ENCODE peak calls at places on chromosomes 11 and 22, in four cellular contexts. B is stimulated activated CD8-positive, alpha-beta memory T cell treated with anti-CD3 and anti-CD28 coated beads, Interleukin-15, amount 100 ng/mL, for 1 hour; X is COR-L47; T is adipocyte. S is an unnamed sample.

GRCh38 chr11:66347425-66348276 is at the start of gene B4GAT1:
- DNase-seq in B (peak; percentile 57), X (peak; percentile 81), T (peak; percentile 90), S (peak; percentile 93)

GRCh38 chr11:2325719-2326118 is 23.9 kb downstream of the TSPAN32 start:
- DNase-seq in B (no peak), X (no peak), T (peak; percentile 20), S (peak; percentile 80)

GRCh38 chr11:4683020-4683419 is 14.6 kb downstream of the OR51E2 start:
- DNase-seq in B (no peak), X (no peak), T (peak; percentile 6), S (no peak)

GRCh38 chr22:38435010-38435409 is 20.0 kb downstream of the KCNJ4 start:
- DNase-seq in B (no peak), X (no peak), T (no peak), S (no peak)

GRCh38 chr22:20552913-20553401 is 45.5 kb downstream of the MED15 start:
- DNase-seq in B (no peak), X (no peak), T (no peak), S (peak; percentile 58)

GRCh38 chr22:20431520-20432237 is 5.9 kb downstream of the SCARF2 start:
- DNase-seq in B (no peak), X (no peak), T (no peak), S (no peak)

GRCh38 chr11:70525006-70525405 is 126.7 kb downstream of the CTTN start:
- DNase-seq in B (no peak), X (no peak), T (no peak), S (no peak)

GRCh38 chr11:94449437-94449836 is 44.2 kb downstream of the MRE11 start:
- DNase-seq in B (no peak), X (peak; percentile 2), T (peak; percentile 45), S (no peak)

GRCh38 chr11:17563248-17563647 is 16.2 kb downstream of the OTOG start:
- DNase-seq in B (no peak), X (no peak), T (no peak), S (no peak)

GRCh38 chr22:33658775-33659174 is 261.5 kb downstream of the LARGE1 start:
- DNase-seq in B (no peak), X (no peak), T (peak; percentile 63), S (peak; percentile 14)

GRCh38 chr11:77471520-77472234 is 2.2 kb downstream of the PAK1 start:
- DNase-seq in B (no peak), X (peak; percentile 6), T (peak; percentile 8), S (peak; percentile 85)

GRCh38 chr11:126305699-126306098 is 1.8 kb downstream of the DCPS start:
- DNase-seq in B (no peak), X (no peak), T (no peak), S (no peak)

GRCh38 chr22:47453049-47453448 is 690.6 kb downstream of the TBC1D22A start:
- DNase-seq in B (no peak), X (no peak), T (no peak), S (no peak)

GRCh38 chr11:78300108-78300507 is 111.4 kb downstream of the USP35 start:
- DNase-seq in B (no peak), X (no peak), T (no peak), S (no peak)

GRCh38 chr11:116890193-116890592 is 52.8 kb upstream of the APOA1 start:
- DNase-seq in B (no peak), X (no peak), T (no peak), S (no peak)

GRCh38 chr11:1832989-1833365 is 1.8 kb upstream of the SYT8 start:
- DNase-seq in B (no peak), X (no peak), T (no peak), S (no peak)

GRCh38 chr11:69010361-69010891 is 2.6 kb downstream of the MRGPRF start:
- DNase-seq in B (no peak), X (no peak), T (peak; percentile 42), S (no peak)

GRCh38 chr22:17606472-17606871 is 22.1 kb downstream of the ATP6V1E1 start:
- DNase-seq in B (no peak), X (no peak), T (peak; percentile 43), S (no peak)

GRCh38 chr11:102346456-102346747 is 612 bp upstream of the BIRC2 start:
- DNase-seq in B (no peak), X (no peak), T (no peak), S (no peak)

GRCh38 chr22:50186789-50187523 is 1.2 kb downstream of the TRABD start:
- DNase-seq in B (no peak), X (no peak), T (peak; percentile 44), S (no peak)

GRCh38 chr11:86245369-86246292 is 1.1 kb downstream of the EED start:
- DNase-seq in B (no peak), X (peak; percentile 73), T (peak; percentile 60), S (no peak)

GRCh38 chr22:24553597-24554315 is 1.2 kb downstream of the GUCD1 start:
- DNase-seq in B (no peak), X (peak; percentile 1), T (peak; percentile 55), S (peak; percentile 31)

GRCh38 chr11:77705195-77705876 is 67.7 kb upstream of the CLNS1A start:
- DNase-seq in B (no peak), X (no peak), T (peak; percentile 9), S (no peak)

GRCh38 chr11:19951558-19952083 is 208.7 kb downstream of the DBX1 start:
- DNase-seq in B (no peak), X (peak; percentile 40), T (peak; percentile 90), S (peak; percentile 31)

GRCh38 chr11:110565690-110566336 is 136.1 kb downstream of the FDX1 start:
- DNase-seq in B (no peak), X (no peak), T (no peak), S (no peak)

GRCh38 chr11:69874178-69874983 is 55.2 kb upstream of the FGF3 start:
- DNase-seq in B (no peak), X (no peak), T (no peak), S (no peak)

GRCh38 chr22:48284671-48285070 is 1522.2 kb downstream of the TBC1D22A start:
- DNase-seq in B (no peak), X (no peak), T (no peak), S (no peak)

GRCh38 chr11:121741316-121741715 is 288.5 kb upstream of the SORL1-AS1 start:
- DNase-seq in B (no peak), X (no peak), T (peak; percentile 39), S (no peak)

GRCh38 chr11:2807276-2807681 is 78.3 kb downstream of the CDKN1C start:
- DNase-seq in B (no peak), X (peak; percentile 12), T (peak; percentile 55), S (peak; percentile 86)

GRCh38 chr11:122584670-122585069 is 70.9 kb upstream of the UBASH3B start:
- DNase-seq in B (no peak), X (no peak), T (no peak), S (no peak)

GRCh38 chr11:69144719-69145365 is 10.9 kb upstream of the SMIM38 start:
- DNase-seq in B (no peak), X (no peak), T (peak; percentile 90), S (no peak)

GRCh38 chr11:240315-240714 is 3.5 kb downstream of the PSMD13 start:
- DNase-seq in B (no peak), X (no peak), T (no peak), S (no peak)

GRCh38 chr11:92211576-92212167 is 12.9 kb upstream of the FAT3 start:
- DNase-seq in B (no peak), X (peak; percentile 47), T (peak; percentile 27), S (peak; percentile 20)

GRCh38 chr11:59857444-59858434 is 8.5 kb downstream of the TCN1 start:
- DNase-seq in B (no peak), X (no peak), T (no peak), S (no peak)

GRCh38 chr11:47105974-47106373 is 70.7 kb downstream of the ARFGAP2 start:
- DNase-seq in B (no peak), X (no peak), T (no peak), S (no peak)

GRCh38 chr11:120281161-120281795 is 41.3 kb downstream of the POU2F3 start:
- DNase-seq in B (no peak), X (no peak), T (no peak), S (no peak)

GRCh38 chr22:19121631-19122142 is 525 bp downstream of the DGCR2 start:
- DNase-seq in B (no peak), X (peak; percentile 50), T (peak; percentile 72), S (peak; percentile 75)

GRCh38 chr11:28815110-28815509 is 706.9 kb downstream of the METTL15 start:
- DNase-seq in B (no peak), X (no peak), T (no peak), S (no peak)